ENCODE peak calls at places on chromosomes 13 and 19, in five cellular contexts. One of them, this sample, is unnamed.

GRCh38 chr13:48160879-48161278 is 66.0 kb upstream of the MED4 start:
- DNase-seq in body of pancreas: no peak
- DNase-seq in AG09309: peak
- DNase-seq in epithelial cell of esophagus: peak
- DNase-seq in endothelial cell: no peak
- DNase-seq in this sample: no peak

GRCh38 chr19:56301152-56301551 is 13.5 kb downstream of the ZSCAN5A start:
- DNase-seq in body of pancreas: no peak
- DNase-seq in endothelial cell: no peak
- DNase-seq in AG09309: no peak
- DNase-seq in epithelial cell of esophagus: peak
- DNase-seq in this sample: no peak

GRCh38 chr19:15340086-15340485 is 7.7 kb upstream of the BRD4 start:
- DNase-seq in endothelial cell: no peak
- DNase-seq in body of pancreas: no peak
- DNase-seq in AG09309: no peak
- DNase-seq in epithelial cell of esophagus: no peak
- DNase-seq in this sample: no peak

GRCh38 chr19:5957132-5957531 is 20.8 kb downstream of the RANBP3 start:
- DNase-seq in AG09309: no peak
- DNase-seq in endothelial cell: no peak
- DNase-seq in body of pancreas: no peak
- DNase-seq in epithelial cell of esophagus: peak
- DNase-seq in this sample: no peak

GRCh38 chr13:100610399-100611347 is 22.1 kb upstream of the GGACT start:
- DNase-seq in endothelial cell: no peak
- DNase-seq in epithelial cell of esophagus: no peak
- DNase-seq in body of pancreas: no peak
- DNase-seq in AG09309: no peak
- DNase-seq in this sample: no peak

GRCh38 chr19:3375221-3376088 is 9.1 kb downstream of the NFIC start:
- DNase-seq in epithelial cell of esophagus: no peak
- DNase-seq in endothelial cell: no peak
- DNase-seq in body of pancreas: peak
- DNase-seq in AG09309: no peak
- DNase-seq in this sample: no peak

GRCh38 chr13:29858667-29859066 is 8.2 kb upstream of the UBL3 start:
- DNase-seq in epithelial cell of esophagus: peak
- DNase-seq in endothelial cell: no peak
- DNase-seq in body of pancreas: no peak
- DNase-seq in AG09309: no peak
- DNase-seq in this sample: no peak

GRCh38 chr13:31638577-31638976 is 100.7 kb upstream of the RXFP2 start:
- DNase-seq in body of pancreas: no peak
- DNase-seq in endothelial cell: no peak
- DNase-seq in AG09309: peak
- DNase-seq in epithelial cell of esophagus: peak
- DNase-seq in this sample: peak

GRCh38 chr13:46728777-46729176 is 68.2 kb downstream of the ESD start:
- DNase-seq in epithelial cell of esophagus: peak
- DNase-seq in body of pancreas: no peak
- DNase-seq in AG09309: no peak
- DNase-seq in endothelial cell: peak
- DNase-seq in this sample: no peak

GRCh38 chr13:76773695-76774094 is 112.5 kb downstream of the KCTD12 start:
- DNase-seq in endothelial cell: no peak
- DNase-seq in AG09309: no peak
- DNase-seq in epithelial cell of esophagus: no peak
- DNase-seq in body of pancreas: no peak
- DNase-seq in this sample: no peak

GRCh38 chr13:50691176-50691681 is 152.3 kb downstream of the DLEU7 start:
- DNase-seq in body of pancreas: no peak
- DNase-seq in epithelial cell of esophagus: no peak
- DNase-seq in endothelial cell: no peak
- DNase-seq in AG09309: no peak
- DNase-seq in this sample: no peak

GRCh38 chr13:113744197-113745000 is 14.6 kb upstream of the TMEM255B start:
- DNase-seq in body of pancreas: no peak
- DNase-seq in AG09309: no peak
- DNase-seq in endothelial cell: no peak
- DNase-seq in epithelial cell of esophagus: no peak
- DNase-seq in this sample: no peak

GRCh38 chr13:27053235-27053884 is 118.3 kb downstream of the USP12 start:
- DNase-seq in AG09309: no peak
- DNase-seq in endothelial cell: no peak
- DNase-seq in epithelial cell of esophagus: no peak
- DNase-seq in body of pancreas: no peak
- DNase-seq in this sample: no peak

GRCh38 chr13:70255406-70255991 is 147.2 kb upstream of the KLHL1 start:
- DNase-seq in AG09309: no peak
- DNase-seq in endothelial cell: no peak
- DNase-seq in body of pancreas: no peak
- DNase-seq in epithelial cell of esophagus: no peak
- DNase-seq in this sample: no peak

GRCh38 chr13:99721606-99722384 is 220.5 kb downstream of the TM9SF2 start:
- DNase-seq in body of pancreas: no peak
- DNase-seq in AG09309: no peak
- DNase-seq in endothelial cell: no peak
- DNase-seq in epithelial cell of esophagus: no peak
- DNase-seq in this sample: no peak

GRCh38 chr13:23949200-23949599 is 51.9 kb upstream of the C1QTNF9B start:
- DNase-seq in epithelial cell of esophagus: no peak
- DNase-seq in endothelial cell: no peak
- DNase-seq in AG09309: no peak
- DNase-seq in body of pancreas: no peak
- DNase-seq in this sample: no peak

GRCh38 chr13:46341112-46341711 is 45.8 kb downstream of the RUBCNL start:
- DNase-seq in AG09309: no peak
- DNase-seq in body of pancreas: no peak
- DNase-seq in epithelial cell of esophagus: peak
- DNase-seq in endothelial cell: no peak
- DNase-seq in this sample: peak

GRCh38 chr19:10911579-10912363 is 16.7 kb downstream of the YIPF2 start:
- DNase-seq in endothelial cell: no peak
- DNase-seq in body of pancreas: no peak
- DNase-seq in epithelial cell of esophagus: no peak
- DNase-seq in AG09309: no peak
- DNase-seq in this sample: no peak

DNA sequence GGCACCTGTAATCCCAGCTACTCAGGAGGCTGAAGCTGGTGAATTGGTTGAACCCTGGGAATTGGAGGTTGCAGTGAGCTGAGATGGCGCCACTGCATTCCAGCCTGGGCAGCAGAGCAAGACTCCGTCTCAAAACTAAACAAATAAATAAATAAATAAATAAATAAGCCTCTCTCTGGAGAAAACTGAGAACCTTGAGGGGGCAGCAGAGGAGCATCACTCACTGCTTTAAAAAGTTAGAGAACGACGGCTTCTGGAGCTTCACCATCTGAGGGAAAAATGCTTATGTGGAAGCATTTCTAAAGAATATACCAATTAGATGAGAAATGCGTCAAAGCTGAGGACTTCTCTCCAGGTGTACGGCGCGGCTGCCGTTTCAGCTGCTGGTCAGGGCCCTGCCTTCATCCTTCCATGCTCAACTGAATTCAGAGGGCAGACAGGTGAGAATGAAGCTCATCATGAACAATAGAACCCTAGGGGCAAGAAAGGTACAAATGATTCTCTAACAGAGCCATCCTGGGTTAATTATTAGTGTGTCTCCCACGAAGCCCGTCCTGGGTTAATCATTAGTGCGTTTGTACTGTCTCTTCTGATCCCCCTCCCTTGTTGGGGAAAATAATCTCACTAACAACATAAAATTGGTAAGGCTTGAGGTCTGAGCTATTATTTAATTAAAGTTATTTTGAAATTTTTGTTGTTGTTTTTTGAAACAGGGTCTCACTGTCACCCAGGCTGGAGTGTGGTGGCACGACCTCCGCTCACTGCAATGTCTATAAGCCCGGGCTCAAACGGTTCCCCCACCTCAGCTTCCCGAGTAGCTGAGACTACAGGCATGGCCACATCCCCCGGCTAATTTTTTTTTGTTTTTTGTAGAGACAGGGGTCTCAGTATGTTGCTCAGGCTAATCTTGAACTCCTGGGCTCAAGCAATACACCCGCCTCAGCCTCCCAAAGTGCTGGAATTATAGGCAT is 80.1 kb downstream of the IPO5 start:
- DNase-seq in AG09309: peak
- DNase-seq in endothelial cell: peak
- DNase-seq in body of pancreas: peak
- DNase-seq in epithelial cell of esophagus: peak
- DNase-seq in this sample: peak
- TF ChIP-seq CTCF in AG09309: peak
- TF ChIP-seq CTCF in endothelial cell: peak
- TF ChIP-seq CTCF in body of pancreas: peak
- TF ChIP-seq CTCF in epithelial cell of esophagus: peak
- TF ChIP-seq CTCF in this sample: peak

DNA sequence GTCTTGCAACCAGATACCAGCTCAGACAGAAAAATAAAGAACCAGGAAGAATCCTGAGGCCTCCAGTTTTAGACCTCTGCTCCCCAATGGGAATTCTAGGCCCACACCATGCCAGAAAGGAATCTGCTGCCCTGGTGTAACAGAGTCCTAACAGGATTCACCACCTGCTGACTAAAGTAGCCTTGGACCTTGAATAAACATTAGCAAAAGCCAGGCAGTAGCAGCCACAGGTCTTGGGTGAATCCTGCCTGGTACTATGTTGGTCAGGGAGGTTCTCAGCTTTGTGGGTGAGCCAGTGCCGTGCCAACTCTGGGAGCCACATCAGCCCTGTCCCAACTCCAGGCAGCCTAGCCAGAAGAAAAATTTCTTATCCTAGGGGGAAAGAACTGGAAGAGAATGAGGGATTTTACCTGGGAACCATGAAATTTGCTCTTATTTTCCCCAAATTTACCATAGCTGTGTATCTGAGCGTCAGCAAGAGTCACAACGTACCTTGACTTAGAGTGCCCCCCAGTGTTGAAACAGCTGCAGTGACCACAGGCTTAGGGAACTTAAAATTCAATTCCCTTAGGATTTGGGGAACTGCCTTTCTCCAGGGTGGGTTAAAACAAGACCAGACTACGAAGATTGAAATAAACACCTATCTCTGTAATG is 1895.6 kb upstream of the PRR20A start:
- DNase-seq in AG09309: no peak
- DNase-seq in epithelial cell of esophagus: peak
- DNase-seq in endothelial cell: peak
- DNase-seq in body of pancreas: peak
- DNase-seq in this sample: no peak
- TF ChIP-seq CTCF in AG09309: no peak
- TF ChIP-seq CTCF in epithelial cell of esophagus: peak
- TF ChIP-seq CTCF in endothelial cell: peak
- TF ChIP-seq CTCF in body of pancreas: peak
- TF ChIP-seq CTCF in this sample: peak

DNA sequence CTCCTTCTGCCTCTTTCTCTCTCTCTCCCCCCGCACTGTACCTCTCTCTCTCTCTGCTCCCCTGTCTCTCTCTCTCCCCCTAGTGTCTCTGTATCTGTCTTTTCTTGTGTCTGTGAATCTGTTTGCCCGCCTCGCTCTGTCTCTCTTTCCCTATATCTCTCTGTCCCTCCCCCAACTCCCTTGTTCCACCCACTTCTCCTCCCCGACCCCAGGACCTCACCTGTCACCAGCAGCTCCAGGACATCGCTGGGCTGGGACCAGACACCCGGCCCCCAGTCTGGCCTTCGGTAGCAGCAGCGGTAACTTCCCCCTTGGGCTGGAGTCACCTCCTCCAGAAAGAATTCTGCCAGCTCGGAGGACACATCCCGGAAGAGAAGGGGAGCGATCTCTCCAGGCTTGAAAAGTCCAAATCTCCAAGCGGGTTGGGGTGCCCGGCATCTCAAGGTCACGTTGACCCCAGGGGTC is 3.9 kb downstream of the OSCAR start:
- DNase-seq in epithelial cell of esophagus: peak
- DNase-seq in endothelial cell: no peak
- DNase-seq in AG09309: peak
- DNase-seq in body of pancreas: no peak
- DNase-seq in this sample: no peak
- TF ChIP-seq CTCF in epithelial cell of esophagus: peak
- TF ChIP-seq CTCF in endothelial cell: no peak
- TF ChIP-seq CTCF in AG09309: peak
- TF ChIP-seq CTCF in body of pancreas: no peak
- TF ChIP-seq CTCF in this sample: peak

DNA sequence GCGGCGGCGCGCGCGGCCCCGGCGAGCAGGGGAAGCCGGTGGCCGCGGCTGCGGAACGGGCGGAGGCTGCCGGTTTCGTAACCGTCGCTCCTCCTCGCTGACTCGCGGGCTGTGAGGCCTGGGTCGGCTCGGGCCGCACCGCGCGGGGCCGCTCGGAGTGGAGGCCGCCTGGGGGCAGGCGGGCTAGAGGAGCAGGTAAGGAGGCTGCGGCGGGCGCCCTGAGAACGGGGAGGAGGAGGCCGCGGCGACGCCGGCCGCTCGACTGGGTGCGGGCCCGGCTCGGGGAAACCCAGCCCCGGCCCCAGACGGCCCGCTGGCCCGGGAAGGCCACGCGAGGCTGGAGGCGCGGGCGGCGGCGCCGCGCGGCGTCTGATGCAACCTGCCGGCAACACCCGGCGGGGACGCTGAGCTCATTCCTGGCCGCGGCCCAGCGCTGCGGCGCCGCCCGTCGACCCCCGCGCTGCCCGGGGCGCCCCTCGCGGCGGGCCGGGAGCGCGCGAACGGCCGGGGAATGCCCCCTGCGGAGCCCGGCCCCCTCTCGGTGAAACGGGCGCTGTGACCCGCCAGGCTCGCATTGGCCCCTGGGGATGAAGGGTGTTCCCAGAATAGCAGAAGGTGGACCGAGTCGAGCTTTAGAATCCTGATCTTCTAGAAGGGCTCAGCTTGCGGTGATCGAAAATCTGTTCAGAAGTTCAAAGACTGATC is at the start of gene CEBPG:
- DNase-seq in body of pancreas: peak
- DNase-seq in epithelial cell of esophagus: peak
- DNase-seq in endothelial cell: peak
- DNase-seq in AG09309: no peak
- DNase-seq in this sample: no peak
- TF ChIP-seq CTCF in body of pancreas: no peak
- TF ChIP-seq CTCF in epithelial cell of esophagus: no peak
- TF ChIP-seq CTCF in endothelial cell: peak
- TF ChIP-seq CTCF in AG09309: no peak
- TF ChIP-seq CTCF in this sample: no peak

DNA sequence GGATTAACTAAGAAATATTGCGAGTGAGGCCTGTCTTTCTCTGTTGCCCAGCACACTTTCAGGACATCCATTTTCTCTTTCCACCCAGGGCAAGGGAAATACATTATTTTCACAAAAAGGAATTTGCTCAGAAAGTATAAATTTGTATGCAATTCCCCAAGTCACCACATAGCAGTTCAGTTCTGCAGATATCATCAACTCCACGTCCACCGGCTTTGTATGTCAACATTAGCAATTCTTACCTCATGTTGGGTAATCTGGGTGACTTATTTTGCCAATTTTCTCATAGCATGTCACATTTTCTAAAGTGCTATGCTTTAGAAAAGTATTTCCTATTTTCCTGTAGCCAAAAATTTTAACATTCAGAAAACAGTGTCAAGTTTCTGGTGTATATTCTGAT is 501.8 kb downstream of the EFNB2 start:
- DNase-seq in body of pancreas: no peak
- DNase-seq in epithelial cell of esophagus: peak
- DNase-seq in AG09309: peak
- DNase-seq in endothelial cell: no peak
- DNase-seq in this sample: peak
- TF ChIP-seq CTCF in body of pancreas: peak
- TF ChIP-seq CTCF in epithelial cell of esophagus: peak
- TF ChIP-seq CTCF in AG09309: peak
- TF ChIP-seq CTCF in endothelial cell: peak
- TF ChIP-seq CTCF in this sample: peak

This sample was measured in astrocyte of the cerebellum.